ENCODE peak calls at places on chromosomes 3 and 15, in nine cellular contexts. A is AG04450; F is CD8-positive, alpha-beta T cell; M is PC-3; W is esophagus squamous epithelium; Q is uterus; T is adrenal gland; Y is upper lobe of right lung; H is IMR-90. I is an unnamed sample.

GRCh38 chr3:79844176-79844575 is 76.4 kb upstream of the ROBO1 start:
- DNase-seq in H (no peak), Q (no peak), W (no peak), Y (no peak), T (no peak), M (no peak), A (no peak), F (no peak), I (no peak)

GRCh38 chr3:127814325-127814781 is 8.0 kb downstream of the MGLL start:
- DNase-seq in T (no peak), Q (no peak), W (no peak), M (no peak), Y (no peak), H (no peak), F (no peak), A (no peak), I (no peak)

GRCh38 chr3:43779850-43780249 is 89.1 kb downstream of the ABHD5 start:
- DNase-seq in Y (no peak), F (no peak), T (no peak), W (no peak), H (no peak), M (no peak), Q (no peak), A (no peak), I (no peak)

GRCh38 chr15:98727115-98728040 is 79.0 kb downstream of the IGF1R start:
- DNase-seq in H (peak), A (peak), F (no peak), T (peak), W (no peak), Q (peak), Y (peak), M (peak), I (peak)

GRCh38 chr15:74892313-74892712 is 2.5 kb downstream of the MPI start:
- DNase-seq in H (no peak), T (no peak), W (no peak), Q (no peak), A (no peak), M (peak), F (no peak), Y (no peak), I (no peak)

GRCh38 chr3:12994357-12994606 is 78.9 kb downstream of the IQSEC1 start:
- DNase-seq in Y (peak), W (no peak), Q (peak), F (no peak), T (peak), H (no peak), M (peak), A (no peak), I (no peak)

GRCh38 chr3:12138044-12138443 is 20.7 kb downstream of the TIMP4 start:
- DNase-seq in W (no peak), T (no peak), A (no peak), F (no peak), Q (no peak), H (peak), M (peak), Y (no peak), I (no peak)

GRCh38 chr15:81338422-81339007 is 14.6 kb upstream of the STARD5 start:
- DNase-seq in Y (no peak), H (peak), W (no peak), M (peak), Q (peak), T (peak), F (no peak), A (peak), I (peak)

GRCh38 chr3:108493862-108494261 is 16.5 kb downstream of the MYH15 start:
- DNase-seq in F (no peak), M (peak), H (no peak), Y (no peak), T (no peak), A (no peak), W (no peak), Q (no peak), I (no peak)

GRCh38 chr3:197302696-197303341 is 4.4 kb upstream of the DLG1 start:
- DNase-seq in W (no peak), Q (no peak), T (no peak), A (no peak), F (no peak), H (peak), Y (no peak), M (peak), I (peak)

GRCh38 chr3:147915057-147915456 is 505.9 kb downstream of the ZIC1 start:
- DNase-seq in A (no peak), Y (no peak), Q (no peak), W (no peak), M (no peak), T (no peak), H (peak), F (no peak), I (no peak)

GRCh38 chr3:125433091-125433534 is 58.0 kb upstream of the ZNF148 start:
- DNase-seq in F (no peak), W (no peak), A (no peak), H (no peak), Q (no peak), T (no peak), M (no peak), Y (no peak), I (no peak)

GRCh38 chr3:152556731-152557254 is 278.1 kb upstream of the P2RY1 start:
- DNase-seq in F (no peak), Y (no peak), W (no peak), T (no peak), M (peak), H (peak), Q (no peak), A (no peak), I (peak)

GRCh38 chr3:194602580-194603300 is 30.5 kb downstream of the TMEM44 start:
- DNase-seq in H (peak), F (no peak), Y (no peak), M (no peak), W (no peak), T (no peak), A (no peak), Q (no peak), I (no peak)

GRCh38 chr3:67897686-67898336 is 243.4 kb upstream of the SUCLG2 start:
- DNase-seq in W (no peak), A (no peak), Y (no peak), F (no peak), M (no peak), H (no peak), T (no peak), Q (no peak), I (no peak)

GRCh38 chr3:193174137-193174536 is 66.9 kb upstream of the PLAAT1 start:
- DNase-seq in Y (no peak), A (no peak), W (no peak), M (no peak), F (no peak), H (no peak), Q (no peak), T (no peak), I (no peak)

DNA sequence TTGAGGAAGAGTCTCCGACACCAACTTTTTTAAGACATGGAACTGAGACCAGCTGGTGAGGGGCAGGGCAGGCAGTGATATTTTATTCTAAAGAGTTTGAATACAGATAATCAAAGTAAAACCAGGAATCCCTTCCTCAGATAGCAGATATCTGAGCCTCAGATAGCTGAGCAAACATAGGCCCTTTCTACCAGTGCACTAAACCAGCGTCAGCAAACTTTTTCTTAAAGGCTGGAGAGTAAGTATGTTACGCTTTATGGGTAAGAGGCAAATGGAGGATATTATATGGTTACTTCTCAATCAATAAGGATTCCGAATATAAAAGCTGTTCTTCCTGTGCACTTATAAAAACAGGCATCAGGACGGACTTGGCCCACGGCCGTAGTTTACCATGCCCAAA is 73.9 kb downstream of the WNT5A start:
- DNase-seq in Q (no peak), Y (no peak), W (no peak), T (no peak), A (no peak), H (no peak), M (no peak), F (no peak), I (no peak)
- H3K27ac ChIP-seq in Q (no peak), Y (no peak), W (no peak), T (no peak), A (no peak), H (no peak), M (no peak), F (no peak), I (no peak)

GRCh38 chr3:50139308-50139707 is 15.8 kb upstream of the SEMA3F start:
- DNase-seq in M (no peak), F (no peak), H (no peak), Q (no peak), W (no peak), Y (no peak), A (no peak), T (no peak), I (no peak)
- H3K27ac ChIP-seq in M (no peak), F (no peak), H (no peak), Q (no peak), W (no peak), Y (no peak), A (no peak), T (no peak), I (no peak)

GRCh38 chr3:32782417-32782816 is 35.4 kb upstream of the TRIM71 start:
- DNase-seq in H (no peak), Y (no peak), M (no peak), F (no peak), W (no peak), Q (no peak), A (no peak), T (no peak), I (no peak)
- H3K27ac ChIP-seq in H (no peak), Y (no peak), M (no peak), F (no peak), W (no peak), Q (no peak), A (no peak), T (no peak), I (no peak)

DNA sequence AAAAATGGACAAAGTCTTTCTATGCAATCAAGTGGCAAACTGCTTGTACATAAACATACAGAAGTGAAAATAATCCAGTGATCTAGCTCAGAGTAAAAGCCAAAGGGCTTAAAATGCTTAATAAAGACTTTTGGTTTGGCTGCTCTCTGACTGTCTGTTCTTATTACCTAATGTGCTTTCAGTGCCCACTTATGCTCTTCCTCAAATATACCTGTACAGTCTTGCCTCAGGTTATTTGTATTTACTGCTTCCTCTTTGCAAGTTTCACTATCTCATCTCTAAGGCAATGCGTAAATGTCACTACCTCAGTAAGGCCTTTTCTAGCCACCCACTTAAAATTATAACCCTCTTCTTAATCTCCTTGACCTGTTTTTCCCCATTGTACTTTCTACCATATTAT is 171.8 kb downstream of the EPHA6 start:
- DNase-seq in Y (no peak), H (no peak), A (no peak), F (no peak), Q (no peak), T (no peak), W (no peak), M (no peak), I (no peak)
- H3K27ac ChIP-seq in Y (no peak), H (no peak), A (no peak), F (no peak), Q (no peak), T (no peak), W (no peak), M (no peak), I (no peak)

GRCh38 chr3:123380261-123380660 is 68.6 kb downstream of the ADCY5 start:
- DNase-seq in H (no peak), Q (no peak), W (no peak), A (no peak), Y (peak), M (no peak), F (no peak), T (no peak), I (no peak)
- H3K27ac ChIP-seq in H (no peak), Q (no peak), W (peak), A (no peak), Y (no peak), M (no peak), F (no peak), T (no peak), I (no peak)

GRCh38 chr15:89654311-89654761 is 931 bp downstream of the KIF7 start:
- DNase-seq in Q (no peak), W (no peak), T (no peak), F (no peak), M (peak), Y (no peak), H (peak), A (no peak), I (no peak)
- H3K27ac ChIP-seq in Q (no peak), W (no peak), T (no peak), F (no peak), M (peak), Y (no peak), H (peak), A (peak), I (no peak)

I was measured in brain microvascular endothelial cell.